ENCODE peak calls at places on chromosomes 5 and 9, in nine cellular contexts. M is pancreas; S is RWPE1; F is fibroblast of lung; T is small intestine; U is PC-9; Q is esophagus squamous epithelium; P is aorta; C is CD8-positive, alpha-beta memory T cell. V is an unnamed sample.

GRCh38 chr5:107948377-107948776 is 277.6 kb upstream of the EFNA5 start:
- DNase-seq in M (no peak), S (no peak), F (no peak), T (no peak), U (no peak), Q (no peak), P (no peak), C (no peak), V (no peak)

GRCh38 chr5:139100825-139101224 is 97.3 kb downstream of the SIL1 start:
- DNase-seq in M (no peak), S (peak; percentile 60), F (peak; percentile 74), T (peak; percentile 4), U (peak; percentile 65), Q (no peak), P (no peak), C (no peak), V (no peak)

GRCh38 chr9:137459601-137460362 is 648 bp upstream of the NSMF start:
- DNase-seq in M (no peak), S (no peak), F (no peak), T (no peak), U (no peak), Q (no peak), P (peak; percentile 48), C (no peak), V (no peak)

GRCh38 chr9:73643379-73644013 is 491.8 kb downstream of the ANXA1 start:
- DNase-seq in M (no peak), S (peak; percentile 79), F (peak; percentile 89), T (no peak), U (no peak), Q (no peak), P (no peak), C (no peak), V (no peak)

GRCh38 chr9:37836386-37836785 is 35.8 kb downstream of the DCAF10 start:
- DNase-seq in M (no peak), S (no peak), F (no peak), T (no peak), U (no peak), Q (no peak), P (no peak), C (no peak), V (no peak)

GRCh38 chr5:134149571-134150303 is 27.0 kb downstream of the SKP1 start:
- DNase-seq in M (no peak), S (no peak), F (peak; percentile 39), T (no peak), U (no peak), Q (no peak), P (no peak), C (peak; percentile 45), V (no peak)

GRCh38 chr5:137220523-137220927 is 278.6 kb downstream of the SPOCK1 start:
- DNase-seq in M (peak; percentile 22), S (peak; percentile 89), F (peak; percentile 86), T (peak; percentile 36), U (peak; percentile 35), Q (no peak), P (no peak), C (no peak), V (no peak)

GRCh38 chr9:114606597-114607207 is 4.4 kb upstream of the TMEM268 start:
- DNase-seq in M (no peak), S (no peak), F (peak; percentile 85), T (no peak), U (no peak), Q (no peak), P (no peak), C (no peak), V (no peak)

GRCh38 chr9:131668439-131669233 is 71.2 kb downstream of the RAPGEF1 start:
- DNase-seq in M (peak; percentile 41), S (peak; percentile 43), F (peak; percentile 88), T (peak; percentile 43), U (no peak), Q (no peak), P (no peak), C (peak; percentile 88), V (peak; percentile 77)

GRCh38 chr5:140966293-140967225 is at the start of gene PCDHAC2:
- DNase-seq in M (peak; percentile 27), S (peak; percentile 62), F (peak; percentile 24), T (no peak), U (peak; percentile 65), Q (no peak), P (peak; percentile 52), C (no peak), V (peak; percentile 47)

GRCh38 chr9:93906182-93906880 is 48.8 kb downstream of the BARX1 start:
- DNase-seq in M (no peak), S (no peak), F (no peak), T (no peak), U (no peak), Q (no peak), P (peak; percentile 21), C (no peak), V (peak; percentile 29)

GRCh38 chr5:141747646-141748229 is 65.7 kb upstream of the ARAP3 start:
- DNase-seq in M (no peak), S (no peak), F (no peak), T (no peak), U (no peak), Q (no peak), P (no peak), C (no peak), V (no peak)

GRCh38 chr9:122058707-122059106 is 34.4 kb downstream of the TTLL11 start:
- DNase-seq in M (no peak), S (no peak), F (no peak), T (no peak), U (no peak), Q (no peak), P (no peak), C (no peak), V (no peak)

GRCh38 chr5:17189381-17190036 is 27.9 kb upstream of the BASP1 start:
- DNase-seq in M (peak; percentile 36), S (peak; percentile 61), F (peak; percentile 69), T (peak; percentile 75), U (peak; percentile 86), Q (no peak), P (peak; percentile 80), C (peak; percentile 48), V (peak; percentile 75)

GRCh38 chr9:133031496-133031911 is 707 bp downstream of the GTF3C5 start:
- DNase-seq in M (no peak), S (no peak), F (no peak), T (no peak), U (peak; percentile 5), Q (no peak), P (no peak), C (no peak), V (peak; percentile 12)
- H3K27ac ChIP-seq in M (no peak overlapping the region), S (peak overlapping the region; percentile 87), F (peak overlapping the region; percentile 88), T (no peak overlapping the region), U (peak overlapping the region; percentile 36), Q (peak overlapping the region; percentile 95), P (no peak overlapping the region), C (peak overlapping the region; percentile 87), V (peak overlapping the region; percentile 83)

DNA sequence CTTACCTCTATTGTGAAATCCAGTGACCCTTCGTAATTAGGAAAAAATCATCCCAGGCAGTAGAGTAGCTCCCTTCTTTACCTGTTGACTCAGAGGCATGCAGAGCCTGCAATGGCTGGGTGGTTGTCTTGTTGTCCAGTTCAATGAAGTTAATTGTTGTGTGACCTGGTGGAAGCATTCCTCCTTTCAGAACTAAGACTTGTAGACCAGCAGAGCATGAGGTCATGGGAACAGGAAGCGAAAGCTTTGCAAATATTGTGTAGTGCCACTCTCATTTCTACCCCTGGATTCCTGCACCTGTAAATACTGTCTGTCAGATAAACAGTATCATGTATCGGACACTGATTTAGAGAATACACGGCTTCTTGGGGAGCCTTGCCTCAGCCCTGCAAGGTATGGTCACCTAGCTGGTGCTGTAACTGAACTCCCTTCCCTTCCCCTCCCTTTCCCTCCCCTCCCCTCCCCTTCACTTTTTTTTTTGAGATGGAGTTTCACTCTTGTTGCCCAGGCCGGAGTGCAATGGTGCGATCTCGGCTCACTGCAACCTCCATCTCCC is 5.7 kb upstream of the PRXL2C start:
- DNase-seq in M (no peak), S (no peak), F (no peak), T (no peak), U (no peak), Q (no peak), P (no peak), C (no peak), V (no peak)
- H3K27ac ChIP-seq in M (no peak overlapping the region), S (no peak overlapping the region), F (no peak overlapping the region), T (no peak overlapping the region), U (no peak overlapping the region), Q (no peak overlapping the region), P (no peak overlapping the region), C (no peak overlapping the region), V (no peak overlapping the region)

GRCh38 chr9:4116708-4117460 is 183.0 kb downstream of the GLIS3 start:
- DNase-seq in M (no peak), S (no peak), F (no peak), T (no peak), U (no peak), Q (no peak), P (no peak), C (no peak), V (no peak)
- H3K27ac ChIP-seq in M (no peak overlapping the region), S (no peak overlapping the region), F (peak overlapping the region; percentile 64), T (no peak overlapping the region), U (no peak overlapping the region), Q (peak overlapping the region; percentile 63), P (peak overlapping the region; percentile 79), C (no peak overlapping the region), V (no peak overlapping the region)

GRCh38 chr9:130284690-130285089 is 19.1 kb downstream of the HMCN2 start:
- DNase-seq in M (no peak), S (no peak), F (no peak), T (no peak), U (no peak), Q (no peak), P (no peak), C (no peak), V (no peak)
- H3K27ac ChIP-seq in M (no peak overlapping the region), S (no peak overlapping the region), F (no peak overlapping the region), T (no peak overlapping the region), U (no peak overlapping the region), Q (no peak overlapping the region), P (no peak overlapping the region), C (no peak overlapping the region), V (no peak overlapping the region)

DNA sequence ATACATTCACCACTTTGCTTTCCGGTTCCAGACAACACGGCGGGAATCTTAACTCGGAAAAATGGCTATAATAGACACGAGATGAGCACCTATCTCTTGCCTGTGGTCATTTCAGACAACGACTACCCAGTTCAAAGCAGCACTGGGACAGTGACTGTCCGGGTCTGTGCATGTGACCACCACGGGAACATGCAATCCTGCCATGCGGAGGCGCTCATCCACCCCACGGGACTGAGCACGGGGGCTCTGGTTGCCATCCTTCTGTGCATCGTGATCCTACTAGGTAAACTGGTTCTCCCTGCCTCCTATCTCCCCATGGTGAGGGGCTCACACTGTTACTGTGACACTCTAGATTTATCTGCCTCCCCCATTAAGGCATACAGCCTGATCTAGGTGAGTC is 124.2 kb downstream of the CDH6 start:
- DNase-seq in M (no peak), S (no peak), F (no peak), T (no peak), U (no peak), Q (no peak), P (no peak), C (no peak), V (no peak)
- H3K27ac ChIP-seq in M (no peak overlapping the region), S (no peak overlapping the region), F (no peak overlapping the region), T (no peak overlapping the region), U (no peak overlapping the region), Q (no peak overlapping the region), P (no peak overlapping the region), C (no peak overlapping the region), V (no peak overlapping the region)

GRCh38 chr9:25260056-25260455 is 418.2 kb downstream of the TUSC1 start:
- DNase-seq in M (no peak), S (no peak), F (no peak), T (no peak), U (no peak), Q (no peak), P (no peak), C (no peak), V (no peak)

GRCh38 chr9:25261445-25261844 is 416.8 kb downstream of the TUSC1 start:
- DNase-seq in M (no peak), S (no peak), F (no peak), T (no peak), U (no peak), Q (no peak), P (no peak), C (no peak), V (no peak)
- H3K27ac ChIP-seq in M (no peak overlapping the region), S (no peak overlapping the region), F (no peak overlapping the region), T (no peak overlapping the region), U (no peak overlapping the region), Q (no peak overlapping the region), P (no peak overlapping the region), C (no peak overlapping the region), V (no peak overlapping the region)

V was measured in Peyer's patch.